ENCODE peak calls at places on chromosomes 6 and 20, in six cellular contexts. N is endothelial cell, E is psoas muscle, O is A673, V is lower leg skin, H is GM23338. P is an unnamed sample.

GRCh38 chr6:130012728-130013127 is 5.7 kb upstream of the L3MBTL3 start:
- DNase-seq in N (no peak), E (no peak), O (no peak), V (no peak), H (no peak), P (no peak)

GRCh38 chr20:63000036-63000435 is 6.7 kb downstream of the BHLHE23 start:
- DNase-seq in N (no peak), E (no peak), O (no peak), V (no peak), H (no peak), P (no peak)

GRCh38 chr6:158353851-158354508 is 41.7 kb downstream of the TULP4 start:
- DNase-seq in N (no peak), E (no peak), O (peak), V (no peak), H (no peak), P (no peak)

GRCh38 chr20:20079102-20079784 is 26.9 kb downstream of the CFAP61 start:
- DNase-seq in N (no peak), E (no peak), O (no peak), V (no peak), H (peak), P (no peak)

GRCh38 chr6:138468320-138469015 is 30.8 kb downstream of the NHSL1 start:
- DNase-seq in N (no peak), E (no peak), O (no peak), V (no peak), H (no peak), P (no peak)

GRCh38 chr6:133187657-133188453 is 53.3 kb upstream of the EYA4 start:
- DNase-seq in N (no peak), E (no peak), O (peak), V (no peak), H (no peak), P (no peak)

GRCh38 chr20:57714409-57715267 is 4.8 kb upstream of the PMEPA1 start:
- DNase-seq in N (no peak), E (no peak), O (no peak), V (no peak), H (no peak), P (no peak)

GRCh38 chr6:160437153-160437552 is 89.0 kb downstream of the SLC22A3 start:
- DNase-seq in N (no peak), E (no peak), O (no peak), V (no peak), H (no peak), P (no peak)

GRCh38 chr20:63594043-63594561 is 20.1 kb upstream of the HELZ2 start:
- DNase-seq in N (no peak), E (peak), O (no peak), V (no peak), H (no peak), P (no peak)

GRCh38 chr20:17622851-17623508 is 53.1 kb downstream of the DSTN start:
- DNase-seq in N (no peak), E (no peak), O (no peak), V (peak), H (no peak), P (no peak)

GRCh38 chr6:4256969-4257368 is 121.6 kb upstream of the ECI2 start:
- DNase-seq in N (no peak), E (no peak), O (no peak), V (no peak), H (no peak), P (no peak)

GRCh38 chr6:166258854-166259276 is 49.3 kb downstream of the PRR18 start:
- DNase-seq in N (no peak), E (no peak), O (no peak), V (no peak), H (no peak), P (no peak)

GRCh38 chr20:24032412-24032898 is 43.9 kb upstream of the GGTLC1 start:
- DNase-seq in N (no peak), E (no peak), O (no peak), V (no peak), H (no peak), P (no peak)

GRCh38 chr6:25987845-25988244 is 25.2 kb downstream of the TRIM38 start:
- DNase-seq in N (no peak), E (no peak), O (no peak), V (no peak), H (peak), P (no peak)

GRCh38 chr6:19444041-19444440 is 393.1 kb upstream of the ID4 start:
- DNase-seq in N (no peak), E (no peak), O (no peak), V (no peak), H (no peak), P (no peak)

GRCh38 chr6:167735498-167736201 is 91.1 kb upstream of the AFDN start:
- DNase-seq in N (no peak), E (no peak), O (peak), V (no peak), H (no peak), P (no peak)

GRCh38 chr20:34768105-34768504 is 57.3 kb downstream of the NCOA6 start:
- DNase-seq in N (no peak), E (no peak), O (no peak), V (no peak), H (no peak), P (no peak)

GRCh38 chr6:38723783-38724182 is 8.7 kb downstream of the DNAH8 start:
- DNase-seq in N (no peak), E (no peak), O (no peak), V (no peak), H (no peak), P (no peak)

GRCh38 chr6:121548146-121548545 is 112.7 kb downstream of the GJA1 start:
- DNase-seq in N (no peak), E (no peak), O (no peak), V (no peak), H (no peak), P (no peak)

GRCh38 chr6:112806163-112806900 is 459.2 kb downstream of the RFPL4B start:
- DNase-seq in N (no peak), E (no peak), O (no peak), V (no peak), H (no peak), P (no peak)

GRCh38 chr20:6898928-6899327 is 131.4 kb downstream of the BMP2 start:
- DNase-seq in N (no peak), E (no peak), O (no peak), V (no peak), H (peak), P (no peak)

GRCh38 chr6:15852289-15852688 is 189.5 kb upstream of the DTNBP1 start:
- DNase-seq in N (no peak), E (no peak), O (no peak), V (no peak), H (no peak), P (no peak)

GRCh38 chr6:26576929-26577719 is 19.6 kb upstream of the ABT1 start:
- DNase-seq in N (peak), E (no peak), O (peak), V (no peak), H (peak), P (no peak)

GRCh38 chr20:48405909-48406308 is 421.9 kb downstream of the PREX1 start:
- DNase-seq in N (peak), E (no peak), O (no peak), V (no peak), H (peak), P (no peak)

GRCh38 chr6:107061125-107062020 is 33.4 kb downstream of the MTRES1 start:
- DNase-seq in N (no peak), E (no peak), O (no peak), V (no peak), H (peak), P (no peak)

GRCh38 chr6:159169557-159170332 is 545 bp downstream of the FNDC1 start:
- DNase-seq in N (peak), E (peak), O (peak), V (no peak), H (peak), P (peak)

GRCh38 chr6:48743738-48744137 is 632.7 kb upstream of the PTCHD4 start:
- DNase-seq in N (no peak), E (no peak), O (no peak), V (no peak), H (no peak), P (no peak)

GRCh38 chr6:106360989-106361430 is 493 bp downstream of the CRYBG1 start:
- DNase-seq in N (peak), E (peak), O (peak), V (no peak), H (peak), P (no peak)

GRCh38 chr20:46111028-46111835 is 6.9 kb upstream of the CD40 start:
- DNase-seq in N (no peak), E (no peak), O (no peak), V (no peak), H (no peak), P (no peak)

GRCh38 chr6:157990321-157991066 is 8.8 kb downstream of the SYNJ2 start:
- DNase-seq in N (no peak), E (no peak), O (peak), V (no peak), H (no peak), P (no peak)

GRCh38 chr6:132205946-132206345 is 195.3 kb downstream of the MOXD1 start:
- DNase-seq in N (no peak), E (no peak), O (no peak), V (no peak), H (no peak), P (no peak)

GRCh38 chr20:49187330-49188100 is 619 bp downstream of the STAU1 start:
- DNase-seq in N (no peak), E (no peak), O (peak), V (peak), H (peak), P (peak)

GRCh38 chr6:165745492-165745891 is 82.5 kb upstream of the PDE10A start:
- DNase-seq in N (no peak), E (no peak), O (no peak), V (no peak), H (no peak), P (no peak)

GRCh38 chr20:23061713-23062561 is 12.5 kb upstream of the THBD start:
- DNase-seq in N (no peak), E (peak), O (peak), V (no peak), H (peak), P (no peak)

GRCh38 chr6:167956983-167957492 is 40.4 kb upstream of the KIF25 start:
- DNase-seq in N (no peak), E (no peak), O (no peak), V (no peak), H (no peak), P (no peak)

GRCh38 chr6:126537437-126537836 is 197.5 kb downstream of the CENPW start:
- DNase-seq in N (no peak), E (no peak), O (no peak), V (no peak), H (no peak), P (no peak)

GRCh38 chr6:169625376-169625775 is 76.5 kb downstream of the WDR27 start:
- DNase-seq in N (no peak), E (no peak), O (no peak), V (no peak), H (no peak), P (no peak)

GRCh38 chr6:169626169-169626833 is 75.5 kb downstream of the WDR27 start:
- DNase-seq in N (no peak), E (no peak), O (no peak), V (no peak), H (no peak), P (no peak)

GRCh38 chr6:169623975-169624374 is 77.9 kb downstream of the WDR27 start:
- DNase-seq in N (no peak), E (no peak), O (no peak), V (no peak), H (no peak), P (no peak)

GRCh38 chr6:169623343-169623742 is 78.5 kb downstream of the WDR27 start:
- DNase-seq in N (no peak), E (no peak), O (no peak), V (no peak), H (no peak), P (no peak)

GRCh38 chr6:169624785-169625184 is 77.0 kb downstream of the WDR27 start:
- DNase-seq in N (no peak), E (no peak), O (no peak), V (no peak), H (no peak), P (no peak)
- TF ChIP-seq CTCF in N (no peak), E (no peak), O (no peak), V (no peak), H (no peak), P (no peak)

GRCh38 chr6:52286798-52287432 is 2.4 kb upstream of the MCM3 start:
- DNase-seq in N (peak), E (peak), O (peak), V (no peak), H (peak), P (peak)

GRCh38 chr6:52284131-52284459 is 447 bp downstream of the MCM3 start:
- DNase-seq in N (peak), E (no peak), O (peak), V (no peak), H (peak), P (peak)

GRCh38 chr6:52283111-52283510 is 1.4 kb downstream of the MCM3 start:
- DNase-seq in N (no peak), E (no peak), O (no peak), V (no peak), H (no peak), P (no peak)

GRCh38 chr6:52284460-52285173 is at the start of gene MCM3:
- DNase-seq in N (peak), E (peak), O (peak), V (peak), H (peak), P (peak)

GRCh38 chr6:52285174-52286068 is 879 bp upstream of the MCM3 start:
- DNase-seq in N (no peak), E (no peak), O (peak), V (no peak), H (peak), P (no peak)
- TF ChIP-seq CTCF in N (no peak), E (no peak), O (peak), V (no peak), H (no peak), P (no peak)

DNA sequence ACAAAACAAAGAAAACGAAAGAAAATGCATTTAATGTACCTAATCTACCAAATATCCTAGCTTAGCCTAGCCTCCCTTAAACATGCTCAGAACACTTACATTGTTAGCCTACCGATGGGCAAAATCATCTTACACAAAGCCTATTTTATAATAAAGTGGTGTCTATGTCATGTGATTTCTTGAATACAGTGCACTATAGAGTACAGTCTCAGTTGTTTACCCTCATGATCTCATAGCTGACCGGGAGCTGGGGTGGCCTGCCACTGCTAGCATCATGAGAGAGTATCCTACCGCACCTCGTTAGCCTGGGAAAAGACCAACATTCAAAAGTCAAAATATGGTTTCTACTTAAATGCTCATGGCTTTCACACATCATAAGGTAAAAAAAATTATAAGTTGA is 16.6 kb downstream of the GCNT2 start:
- DNase-seq in N (no peak), E (no peak), O (no peak), V (no peak), H (no peak), P (no peak)
- TF ChIP-seq CTCF in N (no peak), E (no peak), O (no peak), V (no peak), H (no peak), P (no peak)

GRCh38 chr20:4999788-5000187 is 1.5 kb downstream of the SLC23A2 start:
- DNase-seq in N (no peak), E (no peak), O (no peak), V (no peak), H (no peak), P (no peak)

GRCh38 chr20:5000263-5001173 is 792 bp downstream of the SLC23A2 start:
- DNase-seq in N (peak), E (peak), O (no peak), V (peak), H (peak), P (peak)

GRCh38 chr20:4997207-4997606 is 4.1 kb downstream of the SLC23A2 start:
- DNase-seq in N (no peak), E (no peak), O (no peak), V (no peak), H (no peak), P (no peak)

GRCh38 chr20:5001174-5002076 is at the start of gene SLC23A2:
- DNase-seq in N (peak), E (peak), O (peak), V (no peak), H (peak), P (peak)

GRCh38 chr20:4998160-4998651 is 3.1 kb downstream of the SLC23A2 start:
- DNase-seq in N (no peak), E (no peak), O (peak), V (no peak), H (peak), P (no peak)
- TF ChIP-seq CTCF in N (peak), E (no peak), O (peak), V (no peak), H (no peak), P (peak)